ENCODE peak calls at places on chromosomes 5 and 9, in eight cellular contexts. N, K, E, Y, P, W, F and L are unnamed samples.

GRCh38 chr9:104463864-104464263 is 40.2 kb upstream of the OR13F1 start:
- DNase-seq in Y (no peak), P (no peak), W (no peak), F (no peak), E (no peak), N (no peak), K (no peak), L (no peak)

GRCh38 chr5:123937230-123937629 is 425.3 kb downstream of the CSNK1G3 start:
- DNase-seq in F (no peak), K (peak), W (no peak), Y (peak), N (no peak), P (no peak), E (peak), L (peak)

GRCh38 chr9:78234810-78235209 is 1.1 kb upstream of the CEP78 start:
- DNase-seq in F (no peak), W (no peak), E (peak), P (no peak), K (peak), Y (no peak), N (no peak), L (peak)

GRCh38 chr5:40736103-40736875 is 19.5 kb downstream of the TTC33 start:
- DNase-seq in E (peak), K (peak), F (no peak), N (no peak), P (no peak), Y (no peak), W (no peak), L (peak)

GRCh38 chr9:110995511-110996340 is 42.5 kb downstream of the LPAR1 start:
- DNase-seq in P (no peak), E (peak), W (no peak), Y (no peak), F (no peak), K (peak), N (no peak), L (no peak)

GRCh38 chr5:91266184-91266705 is 116.9 kb downstream of the ARRDC3 start:
- DNase-seq in E (peak), F (no peak), W (no peak), N (no peak), Y (no peak), P (no peak), K (peak), L (peak)

GRCh38 chr9:136546697-136547481 is 1.0 kb upstream of the NOTCH1 start:
- DNase-seq in N (peak), Y (peak), E (no peak), W (no peak), F (peak), P (no peak), K (peak), L (peak)

GRCh38 chr5:116395708-116396203 is 178.9 kb downstream of the SEMA6A start:
- DNase-seq in F (no peak), P (no peak), K (no peak), E (no peak), Y (no peak), W (no peak), N (no peak), L (no peak)

GRCh38 chr5:35202319-35203111 is 27.8 kb downstream of the PRLR start:
- DNase-seq in Y (peak), P (no peak), N (no peak), W (no peak), E (peak), K (peak), F (peak), L (peak)

GRCh38 chr9:127562841-127563523 is 49.1 kb upstream of the STXBP1 start:
- DNase-seq in P (no peak), W (no peak), N (peak), E (peak), F (peak), Y (no peak), K (peak), L (no peak)

GRCh38 chr9:69900406-69900805 is 79.8 kb downstream of the CFAP95 start:
- DNase-seq in E (peak), Y (no peak), N (no peak), W (no peak), K (peak), P (no peak), F (no peak), L (no peak)

GRCh38 chr9:36029765-36030528 is 6.8 kb upstream of the RECK start:
- DNase-seq in F (no peak), N (no peak), Y (no peak), W (peak), K (peak), E (peak), P (no peak), L (peak)

DNA sequence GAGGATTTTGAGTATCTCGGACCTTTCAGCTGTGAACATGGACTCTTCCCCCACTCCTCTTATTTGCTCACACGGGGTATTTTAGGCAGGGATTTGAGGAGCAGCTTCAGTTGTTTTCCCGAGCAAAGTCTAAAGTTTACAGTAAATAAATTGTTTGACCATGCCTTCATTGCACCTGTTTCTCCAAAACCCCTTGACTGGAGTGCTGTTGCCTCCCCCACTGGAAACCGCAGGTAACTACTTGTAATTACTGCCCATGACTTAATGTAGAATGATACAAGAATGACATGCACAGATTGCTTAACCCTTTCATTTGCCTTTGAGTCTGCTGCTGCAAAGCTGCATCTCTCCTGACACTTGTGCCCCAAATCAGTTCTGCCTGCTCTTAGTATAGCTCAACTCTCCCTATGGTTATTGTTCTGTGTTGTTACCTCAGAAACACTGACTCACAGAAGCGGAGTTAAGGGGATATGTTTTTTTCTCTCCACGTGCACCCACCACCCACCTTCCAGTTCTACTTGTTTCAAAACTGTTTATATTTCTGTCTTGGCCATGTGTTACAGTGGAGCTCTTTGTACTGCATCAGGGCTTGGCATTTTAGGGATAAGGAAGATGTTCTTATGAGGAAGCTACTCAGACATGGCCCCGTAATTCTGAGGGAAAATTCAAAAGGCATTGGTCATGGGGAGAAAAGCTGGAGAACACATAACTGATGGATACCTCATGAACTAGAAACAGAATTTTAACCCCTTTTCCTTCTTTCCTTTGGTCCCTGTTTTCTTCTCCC is 2.2 kb downstream of the ADRB2 start:
- DNase-seq in E (no peak), Y (no peak), N (no peak), K (peak), P (no peak), W (no peak), F (no peak), L (peak)
- TF ChIP-seq CTCF in E (no peak), Y (peak), N (no peak), K (no peak), P (no peak), W (peak), F (peak), L (peak)

GRCh38 chr9:96654450-96655197 is 493 bp downstream of the PRXL2C start:
- DNase-seq in E (peak), Y (peak), P (peak), F (peak), W (peak), K (peak), N (peak), L (peak)

GRCh38 chr9:96649620-96650323 is 5.3 kb downstream of the PRXL2C start:
- DNase-seq in N (no peak), Y (no peak), W (no peak), E (no peak), P (no peak), F (no peak), K (no peak), L (no peak)

GRCh38 chr9:96655198-96655851 is at the start of gene PRXL2C:
- DNase-seq in K (peak), E (peak), Y (peak), P (peak), W (no peak), F (peak), N (peak), L (peak)

GRCh38 chr9:96646081-96646991 is 8.8 kb downstream of the PRXL2C start:
- DNase-seq in E (peak), N (no peak), Y (no peak), F (no peak), P (no peak), W (no peak), K (peak), L (no peak)

DNA sequence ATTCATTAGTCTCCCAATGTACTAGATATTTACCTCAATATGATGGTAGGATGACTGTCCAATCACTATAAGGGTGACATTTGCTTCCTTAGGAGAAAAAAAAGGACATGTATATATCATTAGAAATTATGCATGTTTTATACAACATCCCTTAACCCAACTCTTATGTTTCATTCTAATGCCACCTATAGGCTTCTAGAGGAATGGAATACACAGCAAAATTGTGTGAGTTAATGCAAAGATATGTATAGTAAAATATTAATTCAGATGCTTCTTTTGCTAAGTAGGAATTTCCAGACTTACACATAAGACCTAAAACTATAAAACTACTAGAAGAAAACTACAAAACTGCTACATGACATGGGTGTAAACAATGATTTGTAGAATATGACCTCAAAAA is 3.5 kb downstream of the PRXL2C start:
- DNase-seq in E (peak), F (no peak), Y (no peak), N (no peak), K (peak), W (no peak), P (no peak), L (peak)
- TF ChIP-seq CTCF in E (peak), F (peak), Y (peak), N (no peak), K (peak), W (peak), P (no peak), L (peak)

DNA sequence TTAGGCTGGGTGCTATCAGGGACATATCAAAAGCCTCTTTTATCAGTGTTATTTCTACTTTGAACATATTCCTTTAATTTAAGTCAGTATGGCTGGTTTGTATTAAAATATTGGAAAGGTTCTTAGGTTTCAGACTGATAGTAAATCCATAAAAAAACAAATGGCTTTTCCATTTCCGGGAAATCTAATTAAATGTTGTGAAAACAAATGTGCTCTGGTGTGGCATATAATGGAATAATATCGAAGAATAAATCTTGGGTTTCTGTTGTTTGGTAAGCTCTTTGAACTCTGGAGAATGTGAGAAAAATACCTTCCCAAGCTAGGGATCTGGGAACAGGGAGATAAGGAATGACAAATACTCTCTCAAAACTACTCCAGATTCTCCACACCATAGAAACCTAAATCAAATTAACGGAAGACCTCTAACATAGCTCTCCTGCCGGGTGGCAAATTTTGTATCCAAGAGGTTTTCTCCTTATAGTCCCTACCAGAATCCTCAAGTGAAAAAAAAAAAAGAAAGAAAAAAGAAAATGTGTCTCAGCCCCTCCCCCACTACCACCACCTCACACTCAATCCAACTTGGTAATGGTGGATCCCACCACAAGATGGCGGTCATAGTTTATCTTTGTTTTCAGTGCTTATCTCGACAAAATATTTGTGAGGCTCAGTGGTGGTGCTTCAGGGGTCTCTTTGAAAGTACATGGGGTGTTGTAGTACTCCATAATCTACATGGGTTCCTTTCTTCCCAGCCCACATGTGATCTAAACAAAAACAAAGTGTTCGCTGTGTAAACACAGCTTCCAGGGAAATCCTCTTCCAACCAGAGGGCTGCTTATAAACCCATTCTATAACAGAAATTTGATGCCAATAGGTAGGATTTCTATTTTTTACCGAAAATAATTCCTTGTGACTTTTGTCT is 54.6 kb upstream of the FST start:
- DNase-seq in P (no peak), F (no peak), Y (peak), K (no peak), W (no peak), E (no peak), N (no peak), L (peak)
- TF ChIP-seq CTCF in P (no peak), F (no peak), Y (no peak), K (peak), W (no peak), E (no peak), N (no peak), L (no peak)

GRCh38 chr5:154968953-154969352 is 28.1 kb downstream of the MRPL22 start:
- DNase-seq in E (no peak), K (no peak), W (no peak), P (no peak), N (no peak), F (no peak), Y (no peak), L (no peak)

GRCh38 chr5:154970759-154971158 is 29.9 kb downstream of the MRPL22 start:
- DNase-seq in F (no peak), N (no peak), Y (no peak), E (peak), K (peak), P (no peak), W (no peak), L (no peak)

GRCh38 chr5:154977409-154977808 is 36.1 kb upstream of the KIF4B start:
- DNase-seq in W (no peak), P (no peak), F (no peak), Y (no peak), N (no peak), K (peak), E (peak), L (no peak)

GRCh38 chr5:154971501-154971900 is 30.6 kb downstream of the MRPL22 start:
- DNase-seq in F (no peak), W (no peak), K (peak), Y (no peak), P (no peak), E (peak), N (no peak), L (no peak)

DNA sequence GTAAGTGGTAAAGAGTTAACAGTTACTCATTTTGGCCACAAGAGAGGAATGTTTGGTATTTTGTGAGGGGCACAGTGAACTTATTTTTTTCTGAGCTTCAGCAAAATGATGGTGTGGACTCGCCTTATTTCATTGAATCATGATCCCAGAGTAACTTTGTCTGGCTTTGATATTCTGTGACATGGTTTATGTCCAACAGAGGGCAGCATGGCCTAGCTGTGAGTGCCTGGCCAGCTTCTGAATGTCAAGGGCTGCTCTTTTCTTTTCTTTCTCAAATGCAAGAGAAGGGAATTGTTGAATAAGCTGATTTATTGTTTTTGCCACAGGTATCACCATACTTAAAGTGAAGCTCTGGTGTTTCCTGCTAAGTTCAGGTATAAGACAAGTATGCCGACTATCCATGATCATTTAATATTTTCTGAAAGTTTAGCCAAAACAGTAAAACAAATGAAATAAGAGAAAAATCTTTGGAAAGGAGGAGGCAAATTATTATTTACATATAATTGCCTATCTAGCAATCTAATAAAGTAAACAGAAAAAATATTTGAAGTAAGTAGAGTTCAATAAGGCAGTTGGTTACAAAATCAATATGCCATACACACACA is 31.7 kb downstream of the MRPL22 start:
- DNase-seq in N (no peak), K (peak), P (no peak), F (no peak), W (no peak), E (peak), Y (peak), L (peak)
- TF ChIP-seq CTCF in N (no peak), K (peak), P (peak), F (peak), W (peak), E (peak), Y (peak), L (peak)